ENCODE peak calls at places on chromosomes 1 and 21, in six cellular contexts. X is endothelial cell of umbilical vein, M is body of pancreas, K is sigmoid colon, N is transverse colon, P is uterus. O is an unnamed sample.

GRCh38 chr1:38235705-38236104 is 189.1 kb upstream of the POU3F1 start:
- DNase-seq in X (no peak), N (no peak), P (no peak), K (no peak), M (no peak), O (no peak)

GRCh38 chr1:37764888-37765441 is at the start of gene EPHA10:
- DNase-seq in M (no peak), K (no peak), X (no peak), N (no peak), P (no peak), O (no peak)

GRCh38 chr1:157580179-157580827 is 17.6 kb downstream of the FCRL4 start:
- DNase-seq in M (peak; percentile 22), N (peak; percentile 24), K (no peak), X (peak; percentile 70), P (no peak), O (peak; percentile 40)

GRCh38 chr1:94816030-94816429 is 4.1 kb upstream of the SLC44A3 start:
- DNase-seq in K (no peak), X (no peak), N (no peak), P (no peak), M (no peak), O (no peak)

GRCh38 chr1:61391730-61392129 is 309.4 kb downstream of the NFIA start:
- DNase-seq in M (no peak), X (no peak), P (no peak), N (no peak), K (no peak), O (no peak)

GRCh38 chr1:1120866-1121563 is 5.1 kb upstream of the C1orf159 start:
- DNase-seq in K (peak; percentile 50), X (no peak), N (peak; percentile 9), P (no peak), M (no peak), O (peak; percentile 57)

GRCh38 chr1:232805269-232806070 is at the start of gene MAP10:
- DNase-seq in P (peak; percentile 71), K (peak; percentile 82), M (peak; percentile 72), X (peak; percentile 77), N (peak; percentile 76), O (peak; percentile 78)

GRCh38 chr1:84836145-84836544 is 56.9 kb downstream of the LPAR3 start:
- DNase-seq in P (no peak), N (no peak), X (no peak), K (no peak), M (no peak), O (no peak)

GRCh38 chr1:150925080-150925479 is 1.1 kb upstream of the SETDB1 start:
- DNase-seq in N (no peak), K (no peak), P (no peak), M (no peak), X (peak; percentile 23), O (no peak)

GRCh38 chr1:184513966-184514365 is 127.1 kb downstream of the C1orf21 start:
- DNase-seq in M (peak; percentile 33), N (no peak), P (peak; percentile 38), K (peak; percentile 75), X (no peak), O (no peak)

GRCh38 chr21:28754127-28754611 is 238.5 kb downstream of the LTN1 start:
- DNase-seq in P (peak; percentile 30), X (no peak), N (peak; percentile 8), K (peak; percentile 82), M (no peak), O (no peak)

GRCh38 chr1:89553195-89553584 is 28.6 kb downstream of the LRRC8B start:
- DNase-seq in M (no peak), X (no peak), P (no peak), N (no peak), K (no peak), O (no peak)

DNA sequence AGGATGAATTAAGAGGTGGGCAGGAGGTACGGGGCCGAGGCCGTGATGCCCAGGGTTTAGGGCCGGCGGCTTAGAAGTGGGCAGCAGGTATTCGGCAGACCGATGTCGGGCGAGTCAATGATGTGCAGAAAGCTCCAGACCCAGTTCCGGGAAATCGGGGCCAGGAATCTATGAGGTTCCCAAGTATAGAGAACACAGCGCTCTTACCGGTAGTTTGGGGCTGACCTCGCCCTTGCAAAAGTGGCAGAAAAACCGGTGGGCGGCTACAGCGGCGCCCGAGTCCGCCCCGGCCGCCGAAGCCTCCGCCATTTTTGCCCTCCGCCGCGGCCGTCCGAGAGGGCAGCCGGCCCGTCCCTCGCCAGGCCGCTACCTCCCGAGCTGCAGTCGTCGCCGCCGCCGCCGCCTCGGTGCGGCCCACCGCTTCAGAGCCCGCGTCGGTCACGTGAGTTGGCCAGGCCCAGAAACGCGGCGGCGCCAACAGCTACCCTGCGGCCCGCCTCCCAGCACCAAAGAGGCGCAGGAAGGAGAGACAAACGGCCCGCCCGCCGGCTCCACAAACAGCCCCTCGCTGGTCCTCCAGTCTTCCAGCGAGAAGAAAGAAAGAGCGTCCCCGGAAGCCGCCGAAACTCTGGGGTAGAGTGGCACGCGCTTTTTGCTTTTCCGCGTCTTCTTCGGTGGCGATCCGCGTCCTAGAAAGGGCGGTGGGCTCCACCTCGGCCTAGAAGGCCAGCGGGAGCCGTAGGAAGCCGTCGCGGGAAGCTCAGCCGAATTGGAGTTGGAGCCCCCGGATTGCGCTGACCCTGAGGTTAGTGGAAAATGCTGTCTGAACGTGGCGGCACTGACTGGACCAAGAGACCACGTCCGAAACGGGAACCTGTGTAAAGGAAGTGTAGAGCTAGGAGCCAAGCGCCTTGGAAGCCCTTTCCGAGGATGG is at the start of the genes POLR3C and RNF115:
- DNase-seq in K (peak; percentile 97), M (peak; percentile 89), X (peak; percentile 90), P (peak; percentile 90), N (peak; percentile 93), O (peak; percentile 96)
- TF ChIP-seq POLR2A in K (peak; percentile 62), M (peak; percentile 87), X (peak; percentile 14), P (peak; percentile 88), N (peak; percentile 80), O (peak; percentile 74)

GRCh38 chr1:6446665-6447015 is 19.3 kb downstream of the TNFRSF25 start:
- DNase-seq in K (no peak), P (no peak), X (no peak), M (no peak), N (no peak), O (no peak)

GRCh38 chr1:6448749-6449631 is 17.0 kb downstream of the TNFRSF25 start:
- DNase-seq in P (no peak), X (peak; percentile 20), K (no peak), N (peak; percentile 60), M (no peak), O (peak; percentile 73)

GRCh38 chr1:6447016-6447817 is 18.8 kb downstream of the TNFRSF25 start:
- DNase-seq in X (no peak), N (peak; percentile 52), K (no peak), M (no peak), P (no peak), O (no peak)

GRCh38 chr1:6450005-6450450 is 15.9 kb downstream of the TNFRSF25 start:
- DNase-seq in P (no peak), K (no peak), N (no peak), M (no peak), X (no peak), O (no peak)

DNA sequence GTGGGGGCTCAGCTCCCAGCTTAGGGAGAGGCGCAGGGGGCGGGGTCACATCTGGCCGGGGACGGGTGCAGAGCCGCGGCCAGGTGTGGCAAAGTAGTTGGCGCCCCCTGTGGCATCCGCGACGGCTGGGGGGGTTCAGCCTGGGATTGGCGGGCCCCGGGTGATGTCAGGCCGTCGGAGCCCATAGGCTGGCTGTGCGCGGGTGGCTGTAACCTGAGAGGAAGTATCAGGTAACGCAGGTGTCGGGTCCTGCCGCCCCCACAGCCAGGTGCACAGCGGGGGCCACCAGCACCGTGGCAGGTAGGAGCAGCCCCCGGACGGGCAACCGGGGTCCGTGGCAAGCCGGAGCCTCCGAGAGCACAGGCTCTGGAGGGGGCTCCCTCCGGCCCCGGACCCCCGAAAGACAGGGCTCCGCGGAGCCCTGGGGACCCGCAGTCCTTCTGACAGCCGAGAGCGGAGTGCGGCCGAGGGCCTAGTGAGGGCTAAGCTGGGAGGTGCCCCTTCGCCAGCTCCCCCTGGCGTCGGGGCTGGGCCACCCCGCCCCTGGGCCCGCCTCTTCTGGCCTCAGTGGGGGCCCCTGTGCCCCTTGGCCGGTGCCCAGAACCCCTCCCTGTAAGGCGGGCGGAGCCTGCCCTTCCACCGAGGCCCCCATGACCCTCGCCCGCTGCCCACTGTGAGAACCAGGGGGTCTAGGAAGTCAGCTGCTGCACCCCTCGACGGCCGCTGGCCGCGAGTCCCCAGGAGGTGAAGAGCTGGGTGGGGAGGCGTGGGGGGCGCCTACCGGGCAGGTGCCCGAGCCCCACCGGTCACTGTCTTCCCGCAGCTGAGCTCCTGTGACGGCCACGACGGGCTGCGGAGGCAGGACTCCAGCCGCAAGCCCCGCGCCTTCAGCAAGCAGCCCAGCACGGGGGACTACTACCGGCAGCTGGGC is 17.9 kb downstream of the TNFRSF25 start:
- DNase-seq in K (no peak), P (no peak), N (peak; percentile 74), M (no peak), X (no peak), O (no peak)
- H3K4me3 ChIP-seq in K (peak overlapping the region; percentile 24), P (no peak overlapping the region), N (peak overlapping the region; percentile 27), M (no peak overlapping the region), X (no peak overlapping the region), O (peak overlapping the region; percentile 7)

DNA sequence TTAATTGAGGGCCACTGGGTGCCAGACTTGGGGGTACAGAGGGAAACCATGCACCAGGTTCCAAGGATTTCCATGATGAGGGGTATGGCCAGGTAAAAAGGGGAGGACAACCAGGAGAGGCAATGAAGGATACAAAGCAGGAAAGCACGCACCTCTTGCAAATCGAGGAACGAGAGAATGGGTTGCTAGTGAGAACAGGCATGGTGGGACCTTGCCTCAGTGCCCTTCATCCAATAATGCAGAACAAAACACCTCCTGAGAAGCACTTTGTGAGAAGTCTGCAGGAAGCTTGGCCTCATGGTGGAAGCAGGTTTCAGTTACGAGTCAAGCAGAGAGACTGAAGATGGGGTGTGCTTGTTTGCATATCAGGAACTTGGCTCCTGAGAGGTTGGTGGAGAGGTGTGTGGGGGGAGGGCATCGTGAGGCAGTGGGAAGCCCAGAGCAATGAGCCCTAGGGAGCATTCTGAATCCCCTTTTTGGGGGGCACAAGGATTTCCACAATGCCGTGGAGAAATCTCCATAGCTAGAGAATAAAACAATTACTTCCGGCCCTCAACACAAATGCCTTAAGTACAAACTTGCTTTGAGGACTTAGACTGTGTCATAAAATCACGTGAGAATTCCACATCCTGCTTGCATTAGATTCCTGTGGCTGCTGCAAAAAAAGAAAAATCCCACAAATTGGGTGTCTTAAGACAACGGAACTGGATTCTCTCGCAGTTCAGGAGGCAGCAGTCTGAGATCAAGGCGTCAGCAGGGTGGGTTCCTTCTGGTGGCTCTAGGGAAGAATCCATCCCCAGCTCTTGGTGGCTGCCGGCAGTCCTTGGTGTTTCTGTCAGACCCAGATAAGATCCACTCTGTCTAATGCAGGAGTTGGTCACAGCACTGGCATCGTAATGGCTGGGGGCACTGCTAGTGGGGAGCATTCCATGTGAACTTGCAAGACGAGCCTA is 54.9 kb upstream of the BACE2 start:
- DNase-seq in N (no peak), K (no peak), X (no peak), M (no peak), P (no peak), O (no peak)
- H3K27ac ChIP-seq in N (no peak overlapping the region), K (no peak overlapping the region), X (no peak overlapping the region), M (no peak overlapping the region), P (no peak overlapping the region), O (no peak overlapping the region)

DNA sequence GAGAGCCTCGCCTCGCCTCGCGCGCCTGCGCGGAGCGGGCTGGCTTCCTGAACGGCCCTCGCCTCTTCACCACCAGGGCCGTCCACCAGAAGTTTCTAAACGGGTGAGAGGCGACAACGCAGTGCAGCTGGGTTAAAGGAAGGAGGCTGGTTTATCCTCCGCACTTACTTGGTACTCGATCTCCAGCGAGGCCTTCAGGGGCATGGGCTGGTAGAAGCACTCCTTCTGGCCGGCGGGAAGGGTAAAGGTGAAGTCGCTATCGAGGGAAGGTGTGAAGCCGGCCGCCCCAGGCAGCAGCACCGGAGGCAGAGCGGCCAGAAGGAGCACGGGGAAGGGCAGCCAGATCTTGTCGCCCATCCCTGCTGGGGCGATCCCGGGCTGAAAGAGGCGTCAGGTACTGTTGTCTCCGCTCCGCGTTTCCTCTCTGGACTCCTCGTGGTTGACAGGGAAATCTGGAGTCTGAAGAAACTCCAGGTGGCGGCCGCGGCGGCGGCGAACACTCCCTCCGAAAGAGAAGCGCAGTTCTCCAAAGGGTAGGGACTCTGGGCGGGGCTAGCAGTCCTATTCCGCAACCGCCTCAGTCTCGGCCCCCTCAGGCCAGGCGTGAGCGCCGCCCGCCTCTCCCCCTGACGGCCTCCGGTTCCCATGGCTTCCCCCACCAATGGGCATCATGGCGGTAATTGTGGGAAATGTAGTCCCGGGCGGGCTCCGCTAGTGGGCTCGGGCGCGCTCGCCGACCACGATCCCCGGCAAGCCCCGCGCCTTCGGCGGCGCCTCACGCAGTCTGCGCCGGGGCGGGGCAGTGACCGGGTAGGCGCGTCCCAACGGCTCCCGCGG is at the start of gene TMED5:
- DNase-seq in X (peak; percentile 99), N (peak; percentile 98), P (peak; percentile 98), K (peak; percentile 99), M (peak; percentile 97), O (peak; percentile 97)
- TF ChIP-seq POLR2A in X (peak; percentile 91), N (peak; percentile 98), P (peak; percentile 97), K (peak; percentile 93), M (peak; percentile 98), O (peak; percentile 85)